ENCODE peak calls at places on chromosomes 4 and X, in five cellular contexts. D is stomach, G is right cardiac atrium, Y is DND-41, I is tibial artery. S is an unnamed sample. For H3K27me3, the result is how much of the 10 kb centered on the place peaks cover.

GRCh38 chr4:121221608-121222007 is 57.5 kb upstream of the TNIP3 start:
- DNase-seq in D (no peak), G (no peak), Y (no peak), I (no peak), S (no peak)

GRCh38 chr4:183797041-183797444 is 108.1 kb upstream of the STOX2 start:
- DNase-seq in D (peak), G (peak), Y (no peak), I (no peak), S (peak)

GRCh38 chr4:2090642-2091041 is 31.5 kb downstream of the NAT8L start:
- DNase-seq in D (no peak), G (no peak), Y (no peak), I (no peak), S (no peak)

GRCh38 chr4:169668069-169668721 is 47.8 kb downstream of the CLCN3 start:
- DNase-seq in D (no peak), G (no peak), Y (no peak), I (no peak), S (no peak)

GRCh38 chrX:40392599-40392998 is 188.2 kb upstream of the ATP6AP2 start:
- DNase-seq in D (no peak), G (no peak), Y (no peak), I (no peak), S (no peak)

GRCh38 chr4:88137112-88137511 is 21.3 kb downstream of the ABCG2 start:
- DNase-seq in D (no peak), G (no peak), Y (no peak), I (no peak), S (no peak)

GRCh38 chr4:160370046-160370445 is 1267.2 kb downstream of the RAPGEF2 start:
- DNase-seq in D (no peak), G (no peak), Y (no peak), I (no peak), S (no peak)

GRCh38 chrX:108347800-108348199 is 90.4 kb downstream of the COL4A6 start:
- DNase-seq in D (no peak), G (no peak), Y (no peak), I (no peak), S (no peak)

GRCh38 chrX:27890611-27891010 is 82.8 kb downstream of the MAGEB10 start:
- DNase-seq in D (no peak), G (no peak), Y (no peak), I (no peak), S (no peak)

GRCh38 chr4:163486321-163486720 is 8.2 kb upstream of the TMA16 start:
- DNase-seq in D (no peak), G (no peak), Y (no peak), I (no peak), S (no peak)

GRCh38 chr4:36281384-36282106 is at the start of gene DTHD1:
- DNase-seq in D (no peak), G (no peak), Y (no peak), I (no peak), S (no peak)

GRCh38 chr4:52824270-52824602 is 37.9 kb upstream of the RASL11B start:
- DNase-seq in D (no peak), G (no peak), Y (no peak), I (no peak), S (no peak)

GRCh38 chr4:168555437-168555836 is 58.6 kb downstream of the PALLD start:
- DNase-seq in D (no peak), G (no peak), Y (no peak), I (no peak), S (no peak)

DNA sequence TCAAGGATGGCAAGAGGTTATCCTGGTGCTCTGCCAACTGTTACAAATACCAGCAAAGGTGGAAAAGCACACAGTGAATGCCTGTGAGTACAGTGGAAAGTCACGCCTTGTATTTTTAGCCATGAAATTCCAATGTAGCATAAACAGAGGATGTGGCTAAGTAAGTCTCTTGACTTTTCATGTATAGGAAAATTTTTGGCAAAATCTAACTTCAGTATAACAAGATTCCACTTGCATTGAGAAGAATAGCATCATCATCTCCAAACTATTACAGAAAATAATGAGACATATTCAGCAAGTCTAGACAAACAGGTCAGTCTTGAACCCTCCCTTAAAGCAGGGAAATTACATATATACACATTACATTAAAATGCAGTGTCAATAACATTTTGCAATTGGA is 7.9 kb downstream of the SLC10A6 start:
- DNase-seq in D (no peak), G (no peak), Y (no peak), I (no peak), S (no peak)
- H3K27ac ChIP-seq in D (no peak), G (no peak), Y (no peak), I (no peak), S (no peak)

GRCh38 chr4:139669859-139670258 is 4.2 kb downstream of the MGST2 start:
- DNase-seq in D (no peak), G (no peak), Y (no peak), I (no peak), S (no peak)

GRCh38 chr4:139669335-139669734 is 3.7 kb downstream of the MGST2 start:
- DNase-seq in D (no peak), G (no peak), Y (no peak), I (no peak), S (no peak)

GRCh38 chr4:139672732-139673131 is 7.1 kb downstream of the MGST2 start:
- DNase-seq in D (no peak), G (no peak), Y (no peak), I (no peak), S (no peak)

GRCh38 chr4:139670765-139671164 is 5.1 kb downstream of the MGST2 start:
- DNase-seq in D (no peak), G (no peak), Y (no peak), I (no peak), S (no peak)

DNA sequence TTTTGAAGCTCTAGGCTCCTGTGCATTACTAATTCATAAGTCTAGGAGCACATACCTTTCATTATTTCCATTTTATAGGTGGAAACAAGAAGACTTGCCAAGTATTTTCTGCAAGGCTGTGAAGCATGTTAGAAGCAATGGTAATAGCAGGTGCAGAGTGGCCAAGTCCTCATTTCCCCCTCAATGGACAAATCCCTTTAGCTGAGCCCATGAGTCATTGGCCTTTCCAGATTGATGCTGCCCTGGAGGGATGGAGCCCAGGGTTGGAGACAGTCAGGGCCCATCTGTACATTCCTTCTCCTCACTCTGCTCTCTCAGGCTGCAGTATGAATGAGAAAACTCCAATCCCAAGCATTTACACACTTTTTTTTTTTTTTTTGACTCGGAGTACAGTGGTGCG is 6.6 kb downstream of the MGST2 start:
- DNase-seq in D (no peak), G (no peak), Y (no peak), I (no peak), S (no peak)
- H3K4me3 ChIP-seq in D (no peak), G (no peak), Y (no peak), I (no peak), S (no peak)

GRCh38 chr4:8913121-8913857 is 41.6 kb upstream of the HMX1 start:
- DNase-seq in D (peak), G (no peak), Y (no peak), I (no peak), S (peak)

GRCh38 chr4:8916251-8916913 is 44.7 kb upstream of the HMX1 start:
- DNase-seq in D (peak), G (no peak), Y (no peak), I (peak), S (peak)

GRCh38 chr4:8913858-8914460 is 42.3 kb upstream of the HMX1 start:
- DNase-seq in D (no peak), G (no peak), Y (no peak), I (no peak), S (no peak)

GRCh38 chr4:8915201-8916200 is 43.9 kb upstream of the HMX1 start:
- DNase-seq in D (peak), G (no peak), Y (no peak), I (peak), S (peak)

DNA sequence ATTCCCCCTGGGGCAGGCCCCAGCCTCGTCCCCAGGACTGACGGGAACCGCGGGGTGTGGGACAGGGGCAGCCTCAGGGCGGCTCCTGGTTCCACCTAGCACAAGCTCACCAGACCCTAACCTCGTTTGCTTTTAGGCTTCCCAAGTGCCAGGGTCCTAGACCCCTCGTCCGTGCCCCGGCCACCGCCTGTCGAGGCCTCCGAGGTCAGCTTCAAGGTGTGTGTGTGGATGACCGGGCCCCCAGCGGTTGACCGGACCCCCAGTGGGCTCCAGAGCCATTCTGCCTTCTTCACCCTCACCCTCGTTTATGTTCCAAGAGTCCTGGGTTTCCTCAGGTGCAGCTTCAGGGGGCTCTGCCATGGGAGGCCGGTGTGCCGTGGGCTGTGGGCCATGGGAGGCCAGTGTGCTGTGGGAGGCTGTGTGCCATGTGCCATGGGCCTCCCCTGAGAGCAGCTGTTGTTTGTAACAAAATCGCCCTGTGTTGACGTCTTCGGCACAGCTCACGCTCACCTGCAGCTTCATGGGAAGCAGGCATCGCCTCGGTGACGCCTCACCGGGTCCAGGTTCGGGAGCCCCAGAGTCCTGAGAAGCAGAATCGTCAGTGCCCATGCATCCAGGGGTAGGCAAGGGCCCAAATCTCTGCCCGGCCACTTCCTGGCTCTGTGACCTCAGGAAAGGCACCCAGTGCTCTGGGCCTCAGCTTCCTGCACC is 43.0 kb upstream of the HMX1 start:
- DNase-seq in D (peak), G (no peak), Y (peak), I (peak), S (peak)
- H3K27me3 ChIP-seq in D (under half), G (under half), Y (under half), I (under half), S (under half)

GRCh38 chrX:154595559-154595958 is 10.6 kb downstream of the CTAG1A start:
- DNase-seq in D (no peak), G (no peak), Y (no peak), I (no peak), S (no peak)
- H3K27ac ChIP-seq in D (no peak), G (no peak), Y (no peak), I (no peak), S (no peak)

DNA sequence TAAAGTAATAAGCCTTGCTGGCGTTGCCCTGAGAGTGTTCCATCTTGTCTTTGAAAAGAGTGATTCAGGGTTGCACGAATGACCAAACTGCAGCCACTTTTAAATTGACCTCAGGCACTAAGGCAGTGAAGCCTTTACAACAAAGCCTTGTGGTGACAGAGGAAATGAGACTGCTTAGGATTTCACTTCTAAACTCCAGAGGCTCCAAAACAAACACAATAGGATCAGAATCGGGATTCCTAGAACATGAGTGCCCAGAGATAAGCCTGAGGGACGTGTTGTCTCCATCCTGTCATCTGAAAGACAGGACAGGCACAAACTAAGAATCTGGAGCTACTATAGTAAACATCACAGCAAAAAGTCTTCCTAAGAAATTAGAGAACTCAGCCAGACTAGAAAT is 405.2 kb downstream of the PPARGC1A start:
- DNase-seq in D (no peak), G (no peak), Y (no peak), I (no peak), S (no peak)
- H3K4me3 ChIP-seq in D (no peak), G (no peak), Y (no peak), I (no peak), S (no peak)

DNA sequence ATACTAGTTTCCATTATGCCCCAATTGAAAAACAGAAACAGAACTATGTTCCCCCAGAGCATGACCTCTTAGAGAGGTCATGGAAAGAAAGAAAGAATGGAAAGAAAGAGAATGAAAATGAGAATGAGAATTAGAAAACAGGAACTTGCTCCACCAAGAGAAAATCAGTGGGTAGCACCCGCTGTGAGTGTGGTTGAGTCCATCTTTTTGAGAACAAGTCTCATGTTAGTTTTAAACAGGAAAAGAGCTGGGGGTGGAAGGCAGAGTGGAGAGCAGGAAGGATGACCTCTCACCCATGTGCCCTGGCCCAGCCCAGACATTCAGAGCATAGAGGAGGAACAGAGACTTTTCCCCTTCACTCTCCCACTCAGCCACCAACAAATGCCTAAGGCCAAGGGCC is 4.9 kb downstream of the GSX2 start:
- DNase-seq in D (no peak), G (no peak), Y (no peak), I (no peak), S (no peak)
- H3K27me3 ChIP-seq in D (under half), G (under half), Y (under half), I (under half), S (under half)

GRCh38 chr4:179372242-179372641 is 1930.0 kb upstream of the AGA start:
- DNase-seq in D (no peak), G (no peak), Y (no peak), I (no peak), S (no peak)
- H3K27ac ChIP-seq in D (no peak), G (no peak), Y (no peak), I (no peak), S (no peak)

GRCh38 chrX:155768036-155768769 is 112.9 kb upstream of the VAMP7 start:
- DNase-seq in D (no peak), G (no peak), Y (no peak), I (no peak), S (no peak)

GRCh38 chrX:155766321-155766720 is 114.8 kb upstream of the VAMP7 start:
- DNase-seq in D (no peak), G (no peak), Y (no peak), I (no peak), S (no peak)

GRCh38 chrX:155767101-155767878 is 113.9 kb upstream of the VAMP7 start:
- DNase-seq in D (peak), G (peak), Y (peak), I (peak), S (peak)
- H3K4me3 ChIP-seq in D (peak), G (peak), Y (peak), I (peak), S (peak)

DNA sequence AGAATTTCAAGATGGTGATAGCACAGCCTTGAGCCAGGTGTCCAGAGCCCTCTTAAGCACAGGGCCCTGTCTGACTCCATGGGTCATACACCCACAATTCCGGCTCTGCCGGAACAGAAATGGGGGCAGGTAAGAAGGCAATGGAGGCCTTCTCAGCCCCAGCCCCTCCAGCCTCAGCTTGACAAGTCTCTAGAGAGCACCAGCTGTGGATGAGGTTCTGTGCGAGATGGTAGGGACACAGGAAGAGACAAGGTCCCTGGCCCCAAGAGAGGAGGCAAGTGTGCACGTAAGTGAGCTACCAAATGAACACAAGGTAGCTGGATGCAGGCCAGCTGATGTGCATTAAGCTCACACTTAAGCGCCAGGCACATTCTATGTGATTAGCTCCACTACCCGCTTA is 2.4 kb upstream of the PRRG3 start:
- DNase-seq in D (peak), G (no peak), Y (no peak), I (no peak), S (no peak)
- H3K27me3 ChIP-seq in D (under half), G (under half), Y (under half), I (under half), S (under half)

S was measured in prostate gland.